ENCODE peak calls at places on chromosomes 5 and 9, in six cellular contexts. One of them, this sample, is unnamed.

GRCh38 chr5:124748687-124749594 is 2.5 kb upstream of the ZNF608 start:
- DNase-seq in H9: peak
- DNase-seq in IMR-90: peak
- DNase-seq in trophoblast cell: peak
- DNase-seq in H1: no peak
- DNase-seq in neuronal stem cell: peak
- DNase-seq in this sample: peak

GRCh38 chr5:6125781-6126180 is 252.6 kb downstream of the MED10 start:
- DNase-seq in neuronal stem cell: no peak
- DNase-seq in trophoblast cell: no peak
- DNase-seq in H9: no peak
- DNase-seq in H1: no peak
- DNase-seq in IMR-90: no peak
- DNase-seq in this sample: no peak

GRCh38 chr9:89179920-89180667 is 1.5 kb upstream of the SHC3 start:
- DNase-seq in H1: peak
- DNase-seq in trophoblast cell: peak
- DNase-seq in H9: peak
- DNase-seq in neuronal stem cell: peak
- DNase-seq in IMR-90: peak
- DNase-seq in this sample: peak

GRCh38 chr9:70470050-70471015 is 55.9 kb upstream of the KLF9 start:
- DNase-seq in IMR-90: no peak
- DNase-seq in H9: no peak
- DNase-seq in neuronal stem cell: no peak
- DNase-seq in H1: no peak
- DNase-seq in trophoblast cell: no peak
- DNase-seq in this sample: peak

GRCh38 chr5:7418276-7418675 is 22.3 kb downstream of the ADCY2 start:
- DNase-seq in H9: no peak
- DNase-seq in trophoblast cell: no peak
- DNase-seq in IMR-90: no peak
- DNase-seq in neuronal stem cell: no peak
- DNase-seq in H1: no peak
- DNase-seq in this sample: no peak

GRCh38 chr5:78473747-78474146 is 113.3 kb downstream of the SCAMP1 start:
- DNase-seq in IMR-90: no peak
- DNase-seq in trophoblast cell: no peak
- DNase-seq in H9: no peak
- DNase-seq in neuronal stem cell: no peak
- DNase-seq in H1: no peak
- DNase-seq in this sample: no peak

GRCh38 chr5:71769265-71769664 is 50.2 kb downstream of the CARTPT start:
- DNase-seq in trophoblast cell: no peak
- DNase-seq in neuronal stem cell: no peak
- DNase-seq in H1: no peak
- DNase-seq in IMR-90: no peak
- DNase-seq in H9: no peak
- DNase-seq in this sample: no peak

GRCh38 chr5:9712506-9713285 is 82.5 kb upstream of the TAS2R1 start:
- DNase-seq in H1: no peak
- DNase-seq in trophoblast cell: peak
- DNase-seq in IMR-90: peak
- DNase-seq in neuronal stem cell: no peak
- DNase-seq in H9: no peak
- DNase-seq in this sample: peak

GRCh38 chr5:137402436-137403187 is 96.5 kb downstream of the SPOCK1 start:
- DNase-seq in trophoblast cell: no peak
- DNase-seq in H9: no peak
- DNase-seq in neuronal stem cell: no peak
- DNase-seq in IMR-90: no peak
- DNase-seq in H1: no peak
- DNase-seq in this sample: no peak

GRCh38 chr5:553874-554273 is 29.6 kb upstream of the SLC9A3 start:
- DNase-seq in IMR-90: no peak
- DNase-seq in trophoblast cell: peak
- DNase-seq in neuronal stem cell: no peak
- DNase-seq in H1: no peak
- DNase-seq in H9: no peak
- DNase-seq in this sample: no peak

GRCh38 chr5:44603496-44604272 is 205.1 kb upstream of the MRPS30 start:
- DNase-seq in trophoblast cell: peak
- DNase-seq in IMR-90: no peak
- DNase-seq in neuronal stem cell: no peak
- DNase-seq in H9: peak
- DNase-seq in H1: no peak
- DNase-seq in this sample: no peak

GRCh38 chr9:124768778-124769350 is 2.2 kb downstream of the NR6A1 start:
- DNase-seq in trophoblast cell: no peak
- DNase-seq in IMR-90: no peak
- DNase-seq in H9: no peak
- DNase-seq in neuronal stem cell: no peak
- DNase-seq in H1: no peak
- DNase-seq in this sample: peak

GRCh38 chr5:14917719-14918118 is 46.1 kb upstream of the ANKH start:
- DNase-seq in neuronal stem cell: no peak
- DNase-seq in H1: no peak
- DNase-seq in trophoblast cell: no peak
- DNase-seq in H9: no peak
- DNase-seq in IMR-90: peak
- DNase-seq in this sample: no peak

GRCh38 chr5:173326501-173326960 is 1.7 kb downstream of the STC2 start:
- DNase-seq in IMR-90: peak
- DNase-seq in neuronal stem cell: no peak
- DNase-seq in H9: no peak
- DNase-seq in trophoblast cell: peak
- DNase-seq in H1: no peak
- DNase-seq in this sample: peak

GRCh38 chr9:1575939-1576338 is 439.2 kb upstream of the SMARCA2 start:
- DNase-seq in trophoblast cell: no peak
- DNase-seq in neuronal stem cell: no peak
- DNase-seq in IMR-90: no peak
- DNase-seq in H9: no peak
- DNase-seq in H1: no peak
- DNase-seq in this sample: no peak

GRCh38 chr9:36092509-36093215 is 43.9 kb upstream of the GLIPR2 start:
- DNase-seq in H1: no peak
- DNase-seq in trophoblast cell: no peak
- DNase-seq in H9: no peak
- DNase-seq in neuronal stem cell: no peak
- DNase-seq in IMR-90: no peak
- DNase-seq in this sample: peak

GRCh38 chr9:19553441-19553840 is 144.6 kb downstream of the ACER2 start:
- DNase-seq in H1: no peak
- DNase-seq in trophoblast cell: no peak
- DNase-seq in neuronal stem cell: no peak
- DNase-seq in H9: no peak
- DNase-seq in IMR-90: no peak
- DNase-seq in this sample: no peak

GRCh38 chr5:132268698-132269551 is 11.4 kb downstream of the PDLIM4 start:
- DNase-seq in H1: no peak
- DNase-seq in neuronal stem cell: no peak
- DNase-seq in trophoblast cell: peak
- DNase-seq in H9: peak
- DNase-seq in IMR-90: peak
- DNase-seq in this sample: peak

GRCh38 chr5:7397935-7398334 is 2.0 kb downstream of the ADCY2 start:
- DNase-seq in H1: no peak
- DNase-seq in trophoblast cell: no peak
- DNase-seq in IMR-90: no peak
- DNase-seq in neuronal stem cell: no peak
- DNase-seq in H9: no peak
- DNase-seq in this sample: no peak

GRCh38 chr9:102206432-102206831 is 468.0 kb upstream of the GRIN3A start:
- DNase-seq in H1: no peak
- DNase-seq in trophoblast cell: no peak
- DNase-seq in IMR-90: no peak
- DNase-seq in neuronal stem cell: no peak
- DNase-seq in H9: no peak
- DNase-seq in this sample: no peak

GRCh38 chr9:34589656-34590375 is at the start of gene CNTFR:
- DNase-seq in H1: no peak
- DNase-seq in H9: no peak
- DNase-seq in IMR-90: no peak
- DNase-seq in trophoblast cell: no peak
- DNase-seq in neuronal stem cell: no peak
- DNase-seq in this sample: peak

GRCh38 chr5:126718246-126718868 is 58.6 kb upstream of the LMNB1 start:
- DNase-seq in IMR-90: no peak
- DNase-seq in neuronal stem cell: peak
- DNase-seq in H1: peak
- DNase-seq in trophoblast cell: peak
- DNase-seq in H9: peak
- DNase-seq in this sample: peak

GRCh38 chr9:87613265-87614111 is 112.4 kb upstream of the CTSL start:
- DNase-seq in H9: no peak
- DNase-seq in IMR-90: no peak
- DNase-seq in H1: no peak
- DNase-seq in neuronal stem cell: no peak
- DNase-seq in trophoblast cell: no peak
- DNase-seq in this sample: no peak

GRCh38 chr5:54098267-54098666 is 212.1 kb downstream of the ARL15 start:
- DNase-seq in trophoblast cell: no peak
- DNase-seq in H1: no peak
- DNase-seq in H9: no peak
- DNase-seq in neuronal stem cell: peak
- DNase-seq in IMR-90: no peak
- DNase-seq in this sample: no peak

GRCh38 chr5:112878760-112879159 is 17.7 kb downstream of the SRP19 start:
- DNase-seq in H9: no peak
- DNase-seq in H1: no peak
- DNase-seq in neuronal stem cell: no peak
- DNase-seq in IMR-90: peak
- DNase-seq in trophoblast cell: peak
- DNase-seq in this sample: peak

GRCh38 chr5:5421149-5421960 is 1.1 kb upstream of the ICE1 start:
- DNase-seq in trophoblast cell: peak
- DNase-seq in IMR-90: peak
- DNase-seq in neuronal stem cell: peak
- DNase-seq in H9: no peak
- DNase-seq in H1: no peak
- DNase-seq in this sample: no peak

GRCh38 chr5:163460562-163461176 is at the start of gene HMMR:
- DNase-seq in H9: no peak
- DNase-seq in neuronal stem cell: no peak
- DNase-seq in trophoblast cell: peak
- DNase-seq in H1: no peak
- DNase-seq in IMR-90: peak
- DNase-seq in this sample: peak

GRCh38 chr9:134515026-134515821 is 126.4 kb upstream of the COL5A1 start:
- DNase-seq in IMR-90: peak
- DNase-seq in trophoblast cell: no peak
- DNase-seq in neuronal stem cell: no peak
- DNase-seq in H1: no peak
- DNase-seq in H9: no peak
- DNase-seq in this sample: no peak
- H3K4me2 ChIP-seq in IMR-90: no peak
- H3K4me2 ChIP-seq in trophoblast cell: no peak
- H3K4me2 ChIP-seq in neuronal stem cell: no peak
- H3K4me2 ChIP-seq in H1: no peak
- H3K4me2 ChIP-seq in H9: no peak
- H3K4me2 ChIP-seq in this sample: no peak

DNA sequence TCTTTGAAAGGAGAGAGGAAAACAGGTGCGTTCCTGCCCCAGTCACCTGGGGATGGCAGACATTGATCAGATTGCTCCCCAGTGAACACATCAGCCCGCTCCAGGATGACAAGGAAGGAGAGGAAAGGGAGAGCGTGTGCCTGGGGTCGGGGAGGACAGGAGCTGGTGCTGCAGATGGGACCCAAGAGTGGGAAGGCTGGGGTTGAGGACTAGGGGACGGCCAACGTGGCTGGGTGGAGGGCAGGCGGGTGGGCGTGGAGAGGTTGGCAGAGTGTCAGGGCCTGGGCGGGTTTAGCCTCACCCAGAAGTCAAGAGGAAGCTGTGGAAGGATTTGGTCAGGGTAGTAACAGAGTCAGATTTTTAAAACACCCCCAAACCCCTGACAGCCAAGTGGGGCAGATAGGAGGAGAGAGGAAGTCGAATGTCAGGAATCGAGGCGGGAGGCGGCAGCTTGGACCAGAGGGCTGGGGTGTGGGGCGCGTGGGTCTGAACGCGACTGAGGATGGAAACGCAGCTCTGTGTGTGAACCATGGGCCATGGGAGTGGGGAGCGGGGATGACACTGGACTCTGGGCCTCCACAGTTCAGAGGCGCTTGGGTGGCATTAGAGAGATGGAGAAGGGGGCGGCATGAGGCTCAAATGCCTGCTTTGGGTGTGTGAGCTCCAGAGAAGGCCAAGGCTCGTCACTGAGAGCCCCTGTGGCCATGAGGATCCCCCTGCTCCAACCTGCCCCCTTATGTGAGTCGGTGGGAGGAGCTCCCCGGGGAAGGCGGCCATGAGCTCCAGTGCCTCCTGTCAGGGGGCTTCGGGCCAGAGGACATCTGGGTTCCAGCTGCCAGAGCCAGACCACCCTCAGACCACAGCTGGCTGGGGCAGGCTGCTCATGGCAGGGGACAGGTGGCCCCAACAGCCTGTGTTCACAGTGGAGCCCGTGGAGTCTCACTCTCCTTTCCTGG is 24.6 kb downstream of the LAMC3 start:
- DNase-seq in IMR-90: no peak
- DNase-seq in H9: no peak
- DNase-seq in neuronal stem cell: no peak
- DNase-seq in H1: no peak
- DNase-seq in trophoblast cell: no peak
- DNase-seq in this sample: no peak
- H3K14ac ChIP-seq in IMR-90: no peak
- H3K14ac ChIP-seq in H9: no peak
- H3K14ac ChIP-seq in neuronal stem cell: no peak
- H3K14ac ChIP-seq in H1: no peak
- H3K14ac ChIP-seq in trophoblast cell: no peak
- H3K14ac ChIP-seq in this sample: no peak

DNA sequence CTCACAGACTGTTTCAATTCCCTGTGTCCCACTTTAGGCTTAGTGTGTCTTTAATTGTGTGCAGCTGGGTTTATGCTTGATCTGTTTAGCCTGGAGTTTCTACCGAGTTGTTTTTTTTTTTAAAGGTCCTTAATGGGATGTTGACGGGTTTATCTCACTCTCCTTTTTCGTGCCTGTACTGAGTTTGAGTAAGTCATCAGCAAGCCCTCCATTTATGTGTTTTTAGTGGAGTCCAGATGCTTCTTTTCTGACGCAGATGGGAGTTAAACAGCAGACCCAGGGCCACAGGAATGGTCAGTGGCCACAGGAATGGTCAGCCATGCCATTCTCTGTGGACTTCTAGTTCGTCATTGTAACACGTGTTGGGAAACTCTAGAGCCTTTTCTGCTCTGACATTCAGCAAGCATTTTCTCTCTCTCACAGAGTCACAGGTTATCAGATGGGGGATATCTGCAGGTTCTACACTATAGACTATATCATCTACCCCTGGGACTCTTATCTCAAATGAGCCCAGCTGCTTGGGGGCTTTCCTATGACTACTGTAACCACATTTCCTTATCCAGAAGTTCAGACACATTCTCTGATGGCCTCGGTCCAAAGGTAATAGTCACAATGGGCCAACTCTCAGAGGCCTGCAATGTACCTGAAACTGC is 190.5 kb downstream of the TTLL11 start:
- DNase-seq in IMR-90: peak
- DNase-seq in H1: no peak
- DNase-seq in trophoblast cell: peak
- DNase-seq in neuronal stem cell: no peak
- DNase-seq in H9: no peak
- DNase-seq in this sample: peak
- H3K4me2 ChIP-seq in IMR-90: peak
- H3K4me2 ChIP-seq in H1: no peak
- H3K4me2 ChIP-seq in trophoblast cell: no peak
- H3K4me2 ChIP-seq in neuronal stem cell: no peak
- H3K4me2 ChIP-seq in H9: no peak
- H3K4me2 ChIP-seq in this sample: no peak

GRCh38 chr5:167050568-167051214 is 1240.8 kb upstream of the WWC1 start:
- DNase-seq in neuronal stem cell: no peak
- DNase-seq in H9: peak
- DNase-seq in IMR-90: no peak
- DNase-seq in trophoblast cell: no peak
- DNase-seq in H1: no peak
- DNase-seq in this sample: peak
- H3K14ac ChIP-seq in neuronal stem cell: no peak
- H3K14ac ChIP-seq in H9: no peak
- H3K14ac ChIP-seq in IMR-90: no peak
- H3K14ac ChIP-seq in trophoblast cell: no peak
- H3K14ac ChIP-seq in H1: no peak
- H3K14ac ChIP-seq in this sample: no peak

This sample was measured in mesenchymal stem cell.